ENCODE peak calls at places on chromosomes 2 and 18, in nine cellular contexts. O is IMR-90, R is A549, S is testis, Z is tibial nerve, J is ovary, W is right lobe of liver, T is body of pancreas, G is HepG2. E is an unnamed sample.

GRCh38 chr2:15913146-15913545 is 27.2 kb upstream of the MYCN start:
- DNase-seq in O (no peak), R (no peak), S (no peak), Z (no peak), J (no peak), W (no peak), T (no peak), G (no peak), E (no peak)

GRCh38 chr18:45456076-45457066 is 158.9 kb upstream of the SLC14A2 start:
- DNase-seq in O (no peak), R (no peak), S (peak), Z (peak), J (no peak), W (no peak), T (no peak), G (no peak), E (no peak)

GRCh38 chr2:184498936-184499335 is 99.4 kb upstream of the ZNF804A start:
- DNase-seq in O (no peak), R (no peak), S (no peak), Z (no peak), J (no peak), W (no peak), T (no peak), G (no peak), E (no peak)

GRCh38 chr2:74183878-74184277 is 5.2 kb upstream of the MOB1A start:
- DNase-seq in O (no peak), R (no peak), S (no peak), Z (no peak), J (no peak), W (no peak), T (no peak), G (no peak), E (no peak)

GRCh38 chr2:159684796-159685195 is 27.5 kb upstream of the MARCHF7 start:
- DNase-seq in O (peak), R (peak), S (no peak), Z (no peak), J (no peak), W (no peak), T (no peak), G (no peak), E (no peak)

GRCh38 chr18:76573325-76574025 is 78.4 kb upstream of the ZNF516 start:
- DNase-seq in O (peak), R (peak), S (no peak), Z (peak), J (no peak), W (peak), T (no peak), G (no peak), E (no peak)

GRCh38 chr18:48798334-48799197 is 152.2 kb downstream of the SMAD7 start:
- DNase-seq in O (no peak), R (no peak), S (peak), Z (no peak), J (no peak), W (no peak), T (peak), G (no peak), E (no peak)

GRCh38 chr2:211329421-211329820 is 773.0 kb downstream of the CPS1 start:
- DNase-seq in O (no peak), R (no peak), S (no peak), Z (no peak), J (no peak), W (no peak), T (no peak), G (no peak), E (no peak)

GRCh38 chr2:100707016-100707947 is 112.7 kb upstream of the NPAS2 start:
- DNase-seq in O (no peak), R (no peak), S (no peak), Z (no peak), J (no peak), W (no peak), T (no peak), G (no peak), E (no peak)

GRCh38 chr2:11807156-11808015 is 61.0 kb downstream of the LPIN1 start:
- DNase-seq in O (no peak), R (no peak), S (no peak), Z (no peak), J (no peak), W (no peak), T (no peak), G (no peak), E (no peak)

GRCh38 chr2:241803387-241804325 is 5.3 kb upstream of the NEU4 start:
- DNase-seq in O (peak), R (no peak), S (peak), Z (no peak), J (peak), W (peak), T (peak), G (no peak), E (peak)

GRCh38 chr2:49286045-49286444 is 131.7 kb upstream of the FSHR start:
- DNase-seq in O (no peak), R (no peak), S (no peak), Z (no peak), J (no peak), W (no peak), T (no peak), G (no peak), E (no peak)

GRCh38 chr2:204576580-204576979 is 31.3 kb downstream of the PARD3B start:
- DNase-seq in O (peak), R (no peak), S (no peak), Z (no peak), J (no peak), W (no peak), T (no peak), G (no peak), E (no peak)

GRCh38 chr2:168671932-168672331 is 130.5 kb upstream of the NOSTRIN start:
- DNase-seq in O (peak), R (no peak), S (no peak), Z (no peak), J (no peak), W (no peak), T (no peak), G (no peak), E (no peak)

GRCh38 chr2:207744451-207744850 is 25.3 kb downstream of the FZD5 start:
- DNase-seq in O (no peak), R (no peak), S (no peak), Z (no peak), J (no peak), W (no peak), T (no peak), G (no peak), E (no peak)

GRCh38 chr2:162058973-162059668 is 14.9 kb downstream of the DPP4 start:
- DNase-seq in O (peak), R (no peak), S (no peak), Z (no peak), J (no peak), W (no peak), T (no peak), G (no peak), E (no peak)

GRCh38 chr2:182587831-182588230 is 128.2 kb upstream of the DNAJC10 start:
- DNase-seq in O (peak), R (no peak), S (no peak), Z (no peak), J (no peak), W (no peak), T (no peak), G (no peak), E (no peak)

GRCh38 chr2:151338115-151338514 is 19.3 kb upstream of the TNFAIP6 start:
- DNase-seq in O (no peak), R (no peak), S (no peak), Z (no peak), J (no peak), W (no peak), T (no peak), G (no peak), E (no peak)

GRCh38 chr2:131154071-131154531 is 49.0 kb downstream of the PLEKHB2 start:
- DNase-seq in O (peak), R (peak), S (peak), Z (peak), J (no peak), W (peak), T (peak), G (peak), E (no peak)

GRCh38 chr2:222754324-222754723 is 82.9 kb downstream of the MOGAT1 start:
- DNase-seq in O (no peak), R (no peak), S (no peak), Z (no peak), J (no peak), W (no peak), T (no peak), G (no peak), E (no peak)

GRCh38 chr18:45845410-45845809 is 19.9 kb downstream of the SIGLEC15 start:
- DNase-seq in O (no peak), R (no peak), S (no peak), Z (no peak), J (no peak), W (no peak), T (no peak), G (no peak), E (no peak)

GRCh38 chr2:10309286-10309685 is 6.6 kb downstream of the HPCAL1 start:
- DNase-seq in O (no peak), R (no peak), S (no peak), Z (no peak), J (no peak), W (no peak), T (no peak), G (no peak), E (no peak)

GRCh38 chr2:6922201-6922656 is 5.0 kb downstream of the RNF144A start:
- DNase-seq in O (no peak), R (no peak), S (no peak), Z (no peak), J (no peak), W (no peak), T (peak), G (peak), E (no peak)

GRCh38 chr2:132593171-132593570 is 76.8 kb downstream of the LYPD1 start:
- DNase-seq in O (peak), R (no peak), S (no peak), Z (no peak), J (no peak), W (no peak), T (no peak), G (no peak), E (no peak)

GRCh38 chr18:30132959-30133358 is 909.6 kb downstream of the DSC3 start:
- DNase-seq in O (no peak), R (no peak), S (no peak), Z (no peak), J (no peak), W (no peak), T (no peak), G (no peak), E (no peak)

GRCh38 chr2:136091899-136092298 is 26.1 kb downstream of the CXCR4 start:
- DNase-seq in O (no peak), R (no peak), S (no peak), Z (no peak), J (no peak), W (no peak), T (no peak), G (no peak), E (no peak)

GRCh38 chr2:169014780-169015179 is 16.3 kb downstream of the ABCB11 start:
- DNase-seq in O (no peak), R (no peak), S (no peak), Z (no peak), J (no peak), W (no peak), T (no peak), G (no peak), E (no peak)

GRCh38 chr2:59233910-59234309 is 992.8 kb upstream of the FANCL start:
- DNase-seq in O (no peak), R (no peak), S (no peak), Z (no peak), J (no peak), W (no peak), T (no peak), G (no peak), E (no peak)

GRCh38 chr2:183284606-183285005 is 160.4 kb downstream of the NUP35 start:
- DNase-seq in O (peak), R (no peak), S (no peak), Z (no peak), J (no peak), W (no peak), T (no peak), G (no peak), E (no peak)

GRCh38 chr2:48482313-48482712 is 47.6 kb upstream of the STON1 start:
- DNase-seq in O (peak), R (no peak), S (no peak), Z (no peak), J (no peak), W (no peak), T (no peak), G (no peak), E (no peak)

GRCh38 chr18:160831-161570 is 2.6 kb downstream of the USP14 start:
- DNase-seq in O (no peak), R (no peak), S (no peak), Z (no peak), J (no peak), W (no peak), T (no peak), G (no peak), E (no peak)

GRCh38 chr2:3487432-3487831 is 31.9 kb downstream of the ADI1 start:
- DNase-seq in O (no peak), R (no peak), S (no peak), Z (no peak), J (peak), W (no peak), T (no peak), G (no peak), E (no peak)

GRCh38 chr2:167972746-167973145 is 274.6 kb downstream of the STK39 start:
- DNase-seq in O (no peak), R (no peak), S (no peak), Z (no peak), J (no peak), W (no peak), T (no peak), G (no peak), E (no peak)

GRCh38 chr2:29281585-29281984 is 166.4 kb downstream of the CLIP4 start:
- DNase-seq in O (peak), R (peak), S (peak), Z (peak), J (peak), W (no peak), T (peak), G (no peak), E (no peak)

GRCh38 chr2:241882090-241882625 is 12.6 kb downstream of the RTP5 start:
- DNase-seq in O (no peak), R (no peak), S (peak), Z (peak), J (peak), W (peak), T (peak), G (no peak), E (no peak)

GRCh38 chr2:199288424-199288823 is 169.3 kb downstream of the SATB2 start:
- DNase-seq in O (no peak), R (no peak), S (no peak), Z (no peak), J (no peak), W (no peak), T (no peak), G (no peak), E (no peak)

GRCh38 chr2:127187831-127188230 is 32.3 kb downstream of the CYP27C1 start:
- DNase-seq in O (no peak), R (no peak), S (no peak), Z (no peak), J (no peak), W (no peak), T (no peak), G (no peak), E (no peak)

GRCh38 chr2:52181080-52181479 is 1149.1 kb upstream of the NRXN1 start:
- DNase-seq in O (no peak), R (no peak), S (no peak), Z (no peak), J (no peak), W (no peak), T (no peak), G (no peak), E (no peak)

GRCh38 chr2:175062787-175063585 is 57.8 kb upstream of the CHN1 start:
- DNase-seq in O (no peak), R (no peak), S (peak), Z (no peak), J (no peak), W (no peak), T (no peak), G (peak), E (no peak)

GRCh38 chr2:175063741-175064140 is 58.6 kb upstream of the CHN1 start:
- DNase-seq in O (peak), R (no peak), S (no peak), Z (no peak), J (no peak), W (no peak), T (no peak), G (peak), E (no peak)

GRCh38 chr2:175068534-175068933 is 63.4 kb upstream of the CHN1 start:
- DNase-seq in O (no peak), R (no peak), S (no peak), Z (no peak), J (no peak), W (no peak), T (no peak), G (no peak), E (no peak)

GRCh38 chr2:175066411-175066810 is 61.2 kb upstream of the CHN1 start:
- DNase-seq in O (no peak), R (no peak), S (no peak), Z (no peak), J (no peak), W (no peak), T (no peak), G (no peak), E (no peak)

GRCh38 chr2:175064797-175065196 is 59.6 kb upstream of the CHN1 start:
- DNase-seq in O (no peak), R (no peak), S (no peak), Z (no peak), J (no peak), W (no peak), T (no peak), G (no peak), E (no peak)
- H3K27ac ChIP-seq in O (no peak), R (no peak), S (no peak), Z (no peak), J (no peak), W (no peak), T (no peak), G (peak), E (no peak)

GRCh38 chr2:85419009-85419711 is 646 bp downstream of the SH2D6 start:
- DNase-seq in O (no peak), R (no peak), S (no peak), Z (no peak), J (peak), W (no peak), T (no peak), G (peak), E (no peak)
- TF ChIP-seq POLR2A in O (no peak), R (no peak), S (no peak), Z (no peak), J (no peak), W (no peak), T (no peak), G (peak), E (no peak)

DNA sequence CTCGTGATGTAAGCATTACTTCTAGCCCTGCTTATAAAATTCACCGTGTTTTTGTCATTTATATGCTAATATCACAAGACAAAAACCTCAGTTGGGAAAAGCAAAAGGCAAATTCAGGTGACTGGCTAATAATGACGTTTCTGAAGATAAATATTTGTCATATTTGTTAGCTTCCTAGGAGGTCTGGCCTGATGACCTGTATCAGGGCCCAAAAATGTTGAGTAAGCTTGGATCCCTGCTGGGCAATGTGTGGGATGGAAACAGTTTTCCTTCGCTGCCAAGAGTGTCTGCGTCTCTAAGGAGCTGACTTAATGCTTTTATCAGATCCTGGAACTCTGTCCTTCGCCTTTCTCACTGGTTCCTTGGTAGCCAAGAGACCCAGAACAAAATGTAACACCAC is 230.1 kb upstream of the PXDN start:
- DNase-seq in O (no peak), R (no peak), S (peak), Z (peak), J (no peak), W (no peak), T (no peak), G (no peak), E (no peak)
- H3K27ac ChIP-seq in O (no peak), R (no peak), S (no peak), Z (no peak), J (no peak), W (no peak), T (no peak), G (no peak), E (no peak)

DNA sequence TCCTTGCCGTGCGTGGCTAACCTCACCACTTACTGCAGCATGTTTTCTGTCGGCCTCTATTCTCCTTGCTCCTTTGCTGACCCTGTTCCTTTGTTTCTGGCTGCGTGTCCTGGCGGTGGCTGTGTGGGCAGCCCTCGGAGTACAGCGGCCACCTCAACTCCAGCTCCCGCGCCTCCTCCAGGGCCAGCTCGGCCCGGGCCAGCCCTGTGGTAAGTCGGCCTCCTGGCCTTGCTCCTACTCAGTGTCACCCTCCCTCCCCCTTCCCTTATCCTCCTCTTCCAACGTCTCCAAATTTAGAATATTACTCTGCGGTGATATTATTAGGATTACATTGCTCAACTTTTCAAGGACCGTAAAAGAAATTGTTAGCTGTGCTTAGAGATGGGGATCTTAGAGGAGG is 59.5 kb upstream of the RBM44 start:
- DNase-seq in O (no peak), R (no peak), S (peak), Z (no peak), J (no peak), W (no peak), T (no peak), G (no peak), E (no peak)
- TF ChIP-seq POLR2A in O (peak), R (no peak), S (no peak), Z (no peak), J (no peak), W (no peak), T (no peak), G (no peak), E (no peak)

GRCh38 chr2:66700181-66700686 is 265.3 kb downstream of the MEIS1 start:
- DNase-seq in O (no peak), R (no peak), S (no peak), Z (no peak), J (no peak), W (no peak), T (no peak), G (no peak), E (no peak)
- H3K27ac ChIP-seq in O (no peak), R (no peak), S (no peak), Z (no peak), J (no peak), W (no peak), T (no peak), G (no peak), E (no peak)

GRCh38 chr18:78636260-78636659 is 343.4 kb upstream of the SALL3 start:
- DNase-seq in O (no peak), R (no peak), S (no peak), Z (no peak), J (no peak), W (no peak), T (no peak), G (no peak), E (no peak)

GRCh38 chr18:78635093-78635800 is 344.4 kb upstream of the SALL3 start:
- DNase-seq in O (no peak), R (no peak), S (no peak), Z (no peak), J (no peak), W (no peak), T (no peak), G (no peak), E (no peak)

GRCh38 chr18:78630981-78631510 is 348.6 kb upstream of the SALL3 start:
- DNase-seq in O (no peak), R (no peak), S (no peak), Z (no peak), J (no peak), W (no peak), T (no peak), G (no peak), E (no peak)

GRCh38 chr18:78632111-78632541 is 347.5 kb upstream of the SALL3 start:
- DNase-seq in O (peak), R (no peak), S (no peak), Z (no peak), J (no peak), W (no peak), T (no peak), G (no peak), E (no peak)

DNA sequence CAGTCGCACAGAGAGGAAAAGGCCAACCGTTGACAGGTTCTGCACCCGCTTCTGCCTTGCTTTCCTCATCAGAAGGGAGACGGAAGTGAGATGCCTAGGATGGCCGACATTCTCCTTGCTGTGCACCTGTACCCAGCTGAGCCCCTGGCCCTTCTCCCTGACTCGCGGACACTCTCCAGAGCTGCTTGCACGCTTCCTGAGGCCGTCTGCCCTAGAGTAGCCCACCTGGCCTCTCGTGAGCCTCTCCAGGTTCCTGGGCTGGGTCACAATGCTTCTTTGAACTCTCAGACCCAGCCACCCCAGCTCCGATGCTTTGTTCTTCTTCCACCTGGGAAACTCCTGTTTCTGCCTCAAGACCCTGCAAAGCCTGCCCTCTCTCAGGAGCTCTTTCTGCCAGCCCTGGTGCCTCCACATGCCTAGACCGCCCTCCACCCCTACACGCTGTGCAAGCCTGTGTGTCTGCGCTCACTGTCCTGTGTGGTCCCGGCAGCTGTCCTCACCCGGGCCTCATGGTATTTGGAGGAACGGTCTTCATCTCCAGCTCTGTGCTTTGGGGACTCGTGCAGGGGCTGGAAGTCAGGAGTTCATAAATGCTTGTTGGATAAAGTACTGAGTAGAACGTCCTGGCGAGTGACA is 345.4 kb upstream of the SALL3 start:
- DNase-seq in O (no peak), R (no peak), S (no peak), Z (no peak), J (no peak), W (no peak), T (no peak), G (no peak), E (no peak)
- TF ChIP-seq POLR2A in O (no peak), R (no peak), S (no peak), Z (no peak), J (no peak), W (no peak), T (no peak), G (no peak), E (no peak)